ENCODE peak calls at places on chromosomes 11 and 22, in four cellular contexts. O is uterus, Y is spleen, M is IMR-90. B is an unnamed sample. For H3K9me3, the result is how much of the 10 kb centered on the place peaks cover.

GRCh38 chr22:37176464-37177061 is 11.5 kb downstream of the C1QTNF6 start:
- DNase-seq in Y (peak), M (peak), O (peak), B (peak)

GRCh38 chr11:114610984-114611944 is 15.7 kb upstream of the NXPE4 start:
- DNase-seq in Y (no peak), O (no peak), M (peak), B (no peak)

GRCh38 chr11:47394322-47395224 is 13.8 kb upstream of the SLC39A13 start:
- DNase-seq in O (no peak), M (peak), Y (peak), B (peak)

GRCh38 chr11:59776210-59777066 is 21.3 kb downstream of the STX3 start:
- DNase-seq in M (peak), O (no peak), Y (no peak), B (no peak)

GRCh38 chr11:94876645-94877445 is 96.5 kb downstream of the CWC15 start:
- DNase-seq in M (peak), Y (no peak), O (peak), B (peak)

GRCh38 chr11:129814244-129814992 is 1.2 kb upstream of the TMEM45B start:
- DNase-seq in Y (peak), O (no peak), M (no peak), B (no peak)

GRCh38 chr11:76836613-76837291 is 24.0 kb upstream of the ACER3 start:
- DNase-seq in O (no peak), M (no peak), Y (no peak), B (no peak)

GRCh38 chr22:48702573-48703264 is 1125.0 kb downstream of the BRD1 start:
- DNase-seq in M (no peak), O (no peak), Y (peak), B (no peak)

GRCh38 chr22:25068701-25069100 is 116.2 kb downstream of the KIAA1671 start:
- DNase-seq in O (no peak), Y (peak), M (no peak), B (no peak)

GRCh38 chr11:64078294-64078693 is 42.6 kb downstream of the FLRT1 start:
- DNase-seq in M (no peak), Y (no peak), O (no peak), B (no peak)

GRCh38 chr11:134425413-134425812 is 13.4 kb upstream of the B3GAT1 start:
- DNase-seq in Y (no peak), M (no peak), O (no peak), B (no peak)

GRCh38 chr11:134429104-134429503 is 17.1 kb upstream of the B3GAT1 start:
- DNase-seq in O (no peak), M (no peak), Y (no peak), B (no peak)

GRCh38 chr11:134423106-134423505 is 11.1 kb upstream of the B3GAT1 start:
- DNase-seq in Y (peak), M (no peak), O (no peak), B (no peak)

DNA sequence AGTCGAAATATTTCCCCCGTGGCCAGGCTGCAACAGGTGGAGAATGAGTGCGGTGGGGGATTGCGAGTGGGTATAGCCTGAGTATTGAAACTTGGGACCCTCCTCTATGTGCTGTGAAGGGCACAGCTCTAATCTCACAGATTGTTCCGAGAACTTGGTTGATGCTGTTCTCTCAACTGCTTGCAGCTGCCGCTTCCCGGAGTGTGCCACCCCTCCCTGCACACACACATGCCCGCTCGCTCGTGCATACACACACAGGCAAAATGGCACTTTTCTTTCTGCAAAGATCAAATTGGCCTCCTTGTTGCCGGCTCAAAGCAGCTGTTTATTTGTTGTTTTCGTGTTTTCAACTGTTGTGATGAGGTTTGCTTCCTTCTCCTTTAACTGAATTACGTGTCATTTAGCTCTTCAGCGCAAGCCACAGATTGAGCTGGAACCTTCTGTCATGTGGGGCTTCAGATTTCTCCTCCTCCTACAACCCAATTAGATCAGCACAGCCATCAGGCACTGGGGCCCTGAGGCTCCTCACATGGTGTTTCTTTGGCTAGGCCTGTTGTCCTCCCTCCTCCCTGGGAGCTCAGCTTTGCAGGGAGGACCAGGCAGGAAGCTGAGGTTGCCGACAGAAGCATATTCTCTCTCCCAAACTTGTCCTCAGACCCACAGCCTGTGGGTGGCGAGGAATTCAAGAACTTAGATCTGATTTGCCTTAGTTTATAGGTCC is 13.9 kb upstream of the B3GAT1 start:
- DNase-seq in O (no peak), Y (peak), M (no peak), B (no peak)
- H3K27ac ChIP-seq in O (no peak), Y (no peak), M (no peak), B (no peak)

GRCh38 chr22:20998411-20999336 is 3.2 kb downstream of the THAP7 start:
- DNase-seq in M (peak), Y (no peak), O (no peak), B (no peak)

GRCh38 chr22:21000987-21001600 is 824 bp downstream of the THAP7 start:
- DNase-seq in M (no peak), Y (no peak), O (no peak), B (no peak)

GRCh38 chr22:20997536-20998257 is 4.2 kb downstream of the THAP7 start:
- DNase-seq in Y (no peak), O (no peak), M (no peak), B (no peak)

GRCh38 chr22:21000215-21000986 is 1.5 kb downstream of the THAP7 start:
- DNase-seq in M (no peak), Y (peak), O (no peak), B (no peak)

DNA sequence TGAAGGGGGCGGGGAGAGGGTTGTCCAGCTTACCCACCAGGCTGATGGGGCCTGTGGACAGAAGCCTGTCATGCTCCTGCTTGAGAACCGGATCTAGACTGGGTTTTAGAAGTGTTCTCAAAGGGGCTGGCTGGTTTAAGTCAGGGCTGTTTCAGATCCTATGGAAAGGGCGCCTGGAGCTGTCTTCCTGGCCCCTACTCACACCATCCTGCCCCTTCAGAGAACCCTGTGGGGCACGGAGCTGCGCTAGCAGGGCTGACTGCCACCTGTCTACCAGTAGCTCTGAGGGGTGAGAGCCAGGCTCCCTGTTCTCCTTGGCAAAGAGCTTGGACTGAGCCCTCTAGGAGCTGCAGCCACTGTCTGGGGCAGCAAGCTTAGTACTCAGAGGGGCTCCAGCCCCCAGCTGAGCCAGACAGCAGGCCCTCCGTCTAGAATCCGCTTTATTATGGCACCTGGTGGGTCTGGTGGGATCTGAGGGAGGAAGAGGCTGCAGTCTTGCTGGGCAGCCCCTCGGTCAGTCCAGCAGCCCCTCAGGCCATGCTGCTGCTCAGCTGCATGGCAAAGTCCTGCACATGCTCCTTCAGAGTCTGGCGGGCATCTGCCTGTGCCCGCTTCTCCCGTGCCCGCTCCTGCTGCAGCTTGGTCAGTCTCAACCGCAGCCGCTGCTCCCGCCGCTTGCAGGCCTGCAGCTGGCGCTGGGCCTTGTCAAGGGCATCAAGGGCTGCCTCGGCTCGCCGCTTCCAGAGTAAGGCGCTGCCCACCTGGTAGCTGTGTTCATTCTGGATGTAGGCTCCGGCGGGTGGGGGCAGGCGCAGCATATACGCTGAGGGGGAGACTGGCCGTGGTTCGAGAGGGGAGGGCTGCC is 2.3 kb downstream of the THAP7 start:
- DNase-seq in M (no peak), Y (peak), O (no peak), B (no peak)
- H3K4me3 ChIP-seq in M (no peak), Y (no peak), O (no peak), B (peak)

GRCh38 chr22:47609653-47610052 is 847.2 kb downstream of the TBC1D22A start:
- DNase-seq in O (no peak), M (no peak), Y (peak), B (no peak)
- H3K9me3 ChIP-seq in O (under half), M (half or more), Y (under half), B (under half)

DNA sequence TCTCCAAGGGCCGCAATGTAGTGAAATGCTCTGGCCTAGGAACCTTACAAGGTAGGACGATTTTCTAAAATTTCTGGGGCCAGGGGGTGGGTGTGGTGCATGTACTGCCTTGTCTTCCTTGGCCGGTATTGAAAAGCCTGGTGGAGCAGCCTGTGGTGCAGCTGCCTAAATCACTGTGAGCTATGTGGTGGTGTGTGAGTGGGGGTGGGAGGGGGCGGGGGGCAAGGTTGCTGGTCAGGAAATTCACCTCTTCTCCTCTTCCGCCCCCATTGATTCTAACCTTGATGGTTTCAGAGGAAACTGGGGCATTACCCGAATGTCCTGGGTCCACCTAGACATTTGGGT is 137.2 kb downstream of the DBX1 start:
- DNase-seq in Y (no peak), O (no peak), M (no peak), B (no peak)
- H3K27ac ChIP-seq in Y (no peak), O (no peak), M (peak), B (no peak)

DNA sequence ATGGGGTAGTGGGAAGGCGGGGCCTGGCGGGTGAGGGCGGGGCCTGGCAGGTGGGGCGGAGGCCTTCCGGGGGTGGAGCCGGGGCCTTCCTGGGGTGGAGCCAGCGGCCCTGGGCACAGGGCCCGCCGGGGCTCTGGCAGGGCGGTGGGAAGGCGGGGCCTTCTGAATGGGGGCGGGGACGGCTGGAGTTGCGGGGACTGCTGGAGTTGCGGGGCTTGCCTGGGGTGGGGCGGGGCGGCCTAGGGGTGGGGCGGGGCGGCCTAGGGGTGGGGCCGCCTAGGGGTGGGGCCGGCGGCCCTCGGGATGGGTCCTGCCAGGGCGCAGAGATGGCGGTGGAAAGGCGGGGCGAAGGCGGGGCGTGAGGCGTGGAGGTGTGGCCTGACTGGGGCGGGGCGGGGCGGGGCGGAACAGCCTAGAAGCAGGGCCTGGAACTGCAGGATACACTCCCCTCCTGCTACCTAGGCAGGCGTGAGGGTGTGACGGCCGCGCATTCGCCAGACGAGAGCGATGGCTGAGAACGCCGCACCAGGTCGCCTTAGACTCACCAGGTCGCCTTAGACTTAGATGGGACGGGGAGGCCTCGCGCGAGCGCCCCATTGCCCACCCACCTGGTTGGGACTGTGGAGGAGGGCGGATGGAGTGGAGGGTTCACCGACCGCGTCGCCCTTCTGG is 19.3 kb downstream of the RRP7A start:
- DNase-seq in M (peak), Y (peak), O (peak), B (peak)
- H3K4me3 ChIP-seq in M (no peak), Y (peak), O (peak), B (peak)

GRCh38 chr11:110089617-110090282 is 3.4 kb upstream of the ZC3H12C start:
- DNase-seq in M (no peak), O (no peak), Y (no peak), B (no peak)
- H3K9me3 ChIP-seq in M (under half), O (under half), Y (under half), B (under half)

GRCh38 chr22:29205260-29205597 is 467 bp upstream of the EMID1 start:
- DNase-seq in M (no peak), Y (no peak), O (no peak), B (no peak)

GRCh38 chr22:29206372-29207230 is 905 bp downstream of the EMID1 start:
- DNase-seq in O (no peak), M (no peak), Y (no peak), B (no peak)

GRCh38 chr22:29207231-29207550 is 1.5 kb downstream of the EMID1 start:
- DNase-seq in Y (no peak), M (no peak), O (no peak), B (no peak)

GRCh38 chr22:29204617-29205183 is 996 bp upstream of the EMID1 start:
- DNase-seq in M (no peak), O (no peak), Y (no peak), B (no peak)

DNA sequence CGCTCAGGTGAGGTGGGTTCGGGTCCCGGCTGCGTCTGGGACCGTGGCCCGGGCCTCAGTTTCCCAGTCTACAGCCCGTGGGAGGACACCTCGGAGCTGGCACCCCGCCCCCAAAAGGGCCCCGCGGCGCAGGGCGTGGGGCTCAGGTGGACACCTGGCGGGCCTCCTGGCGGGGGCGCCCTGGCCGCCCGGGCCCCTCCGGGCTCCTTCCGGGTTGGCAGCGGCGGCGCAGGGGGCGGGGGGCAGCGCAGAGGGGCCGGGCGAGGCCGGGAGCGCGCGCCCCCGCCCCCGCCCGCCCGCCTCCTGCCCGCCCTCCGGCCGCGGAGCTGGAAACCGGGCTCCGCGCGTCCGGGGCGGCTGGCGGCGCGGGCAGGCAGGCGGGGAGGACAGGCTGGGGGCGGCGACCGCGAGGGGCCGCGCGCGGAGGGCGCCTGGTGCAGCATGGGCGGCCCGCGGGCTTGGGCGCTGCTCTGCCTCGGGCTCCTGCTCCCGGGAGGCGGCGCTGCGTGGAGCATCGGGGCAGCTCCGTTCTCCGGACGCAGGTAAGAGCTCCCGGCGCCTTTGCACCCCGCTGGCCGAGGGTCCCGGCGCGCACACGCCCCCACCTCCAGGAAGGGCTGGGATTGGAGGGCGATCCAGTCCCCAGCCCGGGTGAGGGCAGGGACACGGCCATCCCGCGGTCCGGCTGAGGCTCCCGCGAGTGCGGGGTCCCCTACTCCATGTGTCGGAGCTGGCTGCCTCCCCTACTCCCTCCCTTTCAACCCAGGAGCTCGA is at the start of gene EMID1:
- DNase-seq in M (peak), Y (peak), O (peak), B (no peak)
- H3K27ac ChIP-seq in M (no peak), Y (peak), O (peak), B (no peak)

GRCh38 chr11:65185166-65185565 is 3.4 kb downstream of the CAPN1 start:
- DNase-seq in Y (no peak), M (no peak), O (no peak), B (no peak)
- H3K4me3 ChIP-seq in Y (no peak), M (no peak), O (no peak), B (no peak)